ENCODE peak calls at places on chromosomes 1 and 21, in five cellular contexts. One of them, this sample, is unnamed.

GRCh38 chr1:107147813-107148212 is 7.0 kb downstream of the NTNG1 start:
- DNase-seq in AG09319: no peak
- DNase-seq in AG04450: no peak
- DNase-seq in right atrium auricular region: no peak
- DNase-seq in glutamatergic neuron: no peak
- DNase-seq in this sample: no peak

GRCh38 chr1:116228501-116228900 is 117.3 kb downstream of the MAB21L3 start:
- DNase-seq in AG04450: no peak
- DNase-seq in right atrium auricular region: no peak
- DNase-seq in glutamatergic neuron: no peak
- DNase-seq in AG09319: no peak
- DNase-seq in this sample: no peak

GRCh38 chr1:44849575-44850132 is 6.6 kb upstream of the PTCH2 start:
- DNase-seq in right atrium auricular region: no peak
- DNase-seq in AG04450: no peak
- DNase-seq in AG09319: no peak
- DNase-seq in glutamatergic neuron: no peak
- DNase-seq in this sample: no peak

GRCh38 chr1:78426398-78426797 is 64.4 kb upstream of the PTGFR start:
- DNase-seq in AG04450: no peak
- DNase-seq in AG09319: no peak
- DNase-seq in right atrium auricular region: no peak
- DNase-seq in glutamatergic neuron: no peak
- DNase-seq in this sample: no peak

GRCh38 chr1:46479744-46480350 is 9.8 kb upstream of the DMBX1 start:
- DNase-seq in AG09319: no peak
- DNase-seq in glutamatergic neuron: no peak
- DNase-seq in AG04450: no peak
- DNase-seq in right atrium auricular region: no peak
- DNase-seq in this sample: no peak

GRCh38 chr1:5637171-5637570 is 355.1 kb downstream of the NPHP4 start:
- DNase-seq in glutamatergic neuron: no peak
- DNase-seq in AG04450: no peak
- DNase-seq in right atrium auricular region: no peak
- DNase-seq in AG09319: no peak
- DNase-seq in this sample: no peak

GRCh38 chr21:34885125-34885524 is 164.0 kb downstream of the RUNX1 start:
- DNase-seq in AG09319: no peak
- DNase-seq in glutamatergic neuron: no peak
- DNase-seq in AG04450: no peak
- DNase-seq in right atrium auricular region: no peak
- DNase-seq in this sample: peak; percentile 65

GRCh38 chr1:103496014-103496635 is 29.4 kb upstream of the RNPC3 start:
- DNase-seq in AG04450: no peak
- DNase-seq in AG09319: peak; percentile 5
- DNase-seq in right atrium auricular region: no peak
- DNase-seq in glutamatergic neuron: no peak
- DNase-seq in this sample: no peak

GRCh38 chr1:220462756-220463155 is 65.2 kb upstream of the MARK1 start:
- DNase-seq in glutamatergic neuron: peak; percentile 77
- DNase-seq in AG04450: no peak
- DNase-seq in AG09319: no peak
- DNase-seq in right atrium auricular region: no peak
- DNase-seq in this sample: no peak

GRCh38 chr1:192929606-192930005 is 120.8 kb downstream of the RGS2 start:
- DNase-seq in right atrium auricular region: no peak
- DNase-seq in glutamatergic neuron: no peak
- DNase-seq in AG04450: no peak
- DNase-seq in AG09319: no peak
- DNase-seq in this sample: no peak

GRCh38 chr1:236853916-236854601 is 59.0 kb downstream of the MTR start:
- DNase-seq in AG09319: no peak
- DNase-seq in AG04450: no peak
- DNase-seq in right atrium auricular region: no peak
- DNase-seq in glutamatergic neuron: no peak
- DNase-seq in this sample: no peak

DNA sequence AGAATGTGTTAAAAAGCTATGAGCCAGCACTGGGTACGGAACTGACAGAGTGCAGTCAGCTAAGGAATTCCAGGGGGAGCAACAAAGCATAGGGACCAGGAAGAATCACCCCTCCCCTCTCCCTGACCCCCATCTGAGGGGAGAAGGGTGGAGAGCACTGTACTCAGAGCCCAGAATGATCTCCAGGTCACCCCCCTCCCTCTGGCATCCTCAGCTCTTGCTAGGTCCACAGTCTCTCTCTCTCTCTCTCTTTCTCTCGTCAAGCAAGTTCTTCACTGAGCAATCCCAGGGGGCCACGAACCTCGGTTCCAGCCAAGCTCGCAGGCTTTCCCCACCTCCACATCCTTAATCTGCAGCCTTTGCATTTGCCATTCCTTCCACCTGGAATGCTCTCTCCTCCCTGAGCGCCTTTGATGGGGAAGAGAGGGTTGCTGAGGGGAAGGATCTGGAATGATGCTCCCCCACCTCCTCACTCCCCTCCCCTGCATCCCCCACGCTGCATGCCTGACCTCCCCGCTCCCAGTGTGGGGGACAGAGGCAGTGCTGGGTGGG is 6.7 kb upstream of the WASF2 start:
- DNase-seq in AG09319: no peak
- DNase-seq in AG04450: no peak
- DNase-seq in right atrium auricular region: no peak
- DNase-seq in glutamatergic neuron: peak; percentile 58
- DNase-seq in this sample: no peak
- TF ChIP-seq CTCF in AG09319: peak; percentile 35
- TF ChIP-seq CTCF in AG04450: peak; percentile 64
- TF ChIP-seq CTCF in right atrium auricular region: no peak
- TF ChIP-seq CTCF in glutamatergic neuron: no peak
- TF ChIP-seq CTCF in this sample: no peak

DNA sequence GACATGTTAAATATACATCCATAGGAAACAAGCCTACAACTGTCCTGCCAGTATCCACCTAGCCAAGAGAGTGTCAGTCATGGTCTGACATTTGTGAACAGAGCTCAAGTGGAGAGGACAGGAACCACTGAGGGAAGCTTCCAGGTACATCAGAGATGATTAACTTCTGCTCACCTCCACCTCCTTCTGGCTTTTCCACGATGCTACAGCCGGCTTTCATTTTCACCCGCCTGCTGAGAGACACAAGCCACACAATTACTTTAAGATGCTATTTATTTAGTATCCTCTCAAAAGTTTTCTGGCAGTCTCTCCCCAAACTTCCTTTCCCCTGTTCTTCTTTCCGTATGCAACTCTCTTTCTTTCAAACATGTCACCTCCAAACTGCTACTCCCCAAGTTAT is 2.1 kb downstream of the ETV3 start:
- DNase-seq in AG09319: no peak
- DNase-seq in right atrium auricular region: no peak
- DNase-seq in AG04450: no peak
- DNase-seq in glutamatergic neuron: no peak
- DNase-seq in this sample: no peak
- TF ChIP-seq CTCF in AG09319: no peak
- TF ChIP-seq CTCF in right atrium auricular region: no peak
- TF ChIP-seq CTCF in AG04450: no peak
- TF ChIP-seq CTCF in glutamatergic neuron: no peak
- TF ChIP-seq CTCF in this sample: no peak

GRCh38 chr1:52929019-52929418 is 1.9 kb downstream of the SCP2 start:
- DNase-seq in glutamatergic neuron: no peak
- DNase-seq in AG04450: no peak
- DNase-seq in AG09319: no peak
- DNase-seq in right atrium auricular region: no peak
- DNase-seq in this sample: no peak

GRCh38 chr1:52928083-52928404 is 968 bp downstream of the SCP2 start:
- DNase-seq in AG04450: no peak
- DNase-seq in AG09319: no peak
- DNase-seq in right atrium auricular region: no peak
- DNase-seq in glutamatergic neuron: no peak
- DNase-seq in this sample: no peak

GRCh38 chr1:52926864-52927218 is 235 bp upstream of the SCP2 start:
- DNase-seq in AG09319: no peak
- DNase-seq in glutamatergic neuron: no peak
- DNase-seq in AG04450: no peak
- DNase-seq in right atrium auricular region: no peak
- DNase-seq in this sample: no peak

GRCh38 chr1:52925571-52926005 is 1.5 kb upstream of the SCP2 start:
- DNase-seq in AG09319: no peak
- DNase-seq in right atrium auricular region: no peak
- DNase-seq in glutamatergic neuron: no peak
- DNase-seq in AG04450: no peak
- DNase-seq in this sample: no peak

DNA sequence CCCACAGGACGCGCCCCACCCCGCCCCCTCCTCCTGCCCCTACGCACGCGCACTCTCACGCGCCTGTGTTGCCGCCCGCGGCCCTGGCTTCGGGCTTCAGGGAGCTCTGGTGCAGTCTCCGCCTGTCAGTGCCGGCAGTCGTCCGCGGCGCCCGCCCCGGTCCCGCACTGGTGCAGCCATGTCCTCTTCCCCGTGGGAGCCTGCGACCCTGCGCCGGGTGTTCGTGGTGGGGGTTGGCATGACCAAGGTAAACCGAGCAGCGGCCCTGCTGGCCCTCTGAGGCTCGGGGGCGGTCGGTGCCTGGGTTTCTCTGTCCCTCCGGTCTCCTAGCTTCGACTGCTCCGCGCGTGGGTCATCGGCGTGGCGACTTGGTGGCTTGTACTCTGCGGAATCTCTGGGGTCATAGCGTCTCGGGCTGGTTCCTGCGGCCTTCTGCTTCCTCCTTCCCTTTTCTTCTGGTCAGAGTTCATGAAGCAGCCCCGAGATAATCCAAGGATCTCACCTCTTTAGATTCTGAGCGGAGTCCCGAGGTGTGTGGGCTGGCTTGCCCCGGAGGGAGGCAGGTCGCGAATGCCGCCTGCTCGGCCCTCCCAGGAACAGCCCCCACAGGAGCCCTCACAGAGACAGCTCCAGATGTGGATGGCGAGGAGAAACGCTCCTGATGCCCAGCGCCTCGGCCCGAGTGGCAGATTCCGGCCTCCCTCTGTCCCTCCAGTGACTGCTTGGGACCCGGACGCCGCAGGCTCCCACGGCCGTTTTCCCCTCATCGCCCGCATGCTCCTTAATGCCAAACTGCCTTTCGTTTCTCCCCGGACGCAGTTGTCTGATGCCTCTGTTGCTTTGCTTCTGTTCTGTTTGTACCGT is at the start of gene SCP2:
- DNase-seq in AG09319: no peak
- DNase-seq in right atrium auricular region: peak; percentile 84
- DNase-seq in glutamatergic neuron: peak; percentile 80
- DNase-seq in AG04450: peak; percentile 32
- DNase-seq in this sample: no peak
- TF ChIP-seq CTCF in AG09319: no peak
- TF ChIP-seq CTCF in right atrium auricular region: no peak
- TF ChIP-seq CTCF in glutamatergic neuron: no peak
- TF ChIP-seq CTCF in AG04450: no peak
- TF ChIP-seq CTCF in this sample: no peak

GRCh38 chr1:226403522-226404034 is 4.3 kb downstream of the PARP1 start:
- DNase-seq in glutamatergic neuron: peak; percentile 36
- DNase-seq in right atrium auricular region: no peak
- DNase-seq in AG09319: no peak
- DNase-seq in AG04450: no peak
- DNase-seq in this sample: no peak
- TF ChIP-seq CTCF in glutamatergic neuron: peak; percentile 76
- TF ChIP-seq CTCF in right atrium auricular region: peak; percentile 26
- TF ChIP-seq CTCF in AG09319: peak; percentile 27
- TF ChIP-seq CTCF in AG04450: peak; percentile 38
- TF ChIP-seq CTCF in this sample: no peak

DNA sequence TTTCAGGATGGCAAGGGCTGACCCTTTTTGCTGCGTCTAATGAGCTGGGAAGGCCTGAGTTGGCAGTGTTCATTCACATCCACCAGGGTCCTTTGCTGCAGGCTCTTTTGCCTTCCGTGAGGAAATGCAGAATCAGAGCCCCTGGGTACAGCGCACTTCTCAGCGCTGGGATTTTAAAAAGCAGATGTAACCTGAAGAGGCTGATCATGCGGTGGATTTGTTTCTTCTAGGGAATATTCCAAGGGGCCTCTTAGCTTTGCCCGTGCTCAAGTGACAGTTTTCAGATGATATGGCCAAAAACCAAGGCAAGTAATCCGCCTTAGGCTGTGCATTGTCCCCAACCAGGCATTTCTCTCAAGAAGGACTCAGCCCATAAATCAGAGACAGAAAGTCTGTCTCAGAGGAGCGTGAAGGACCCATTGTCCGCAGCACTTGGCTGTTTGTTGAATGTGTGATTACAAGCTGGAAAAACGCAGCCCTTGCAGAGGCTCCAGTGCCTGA is 237.6 kb downstream of the PTPRC start:
- DNase-seq in AG09319: no peak
- DNase-seq in glutamatergic neuron: peak; percentile 18
- DNase-seq in AG04450: no peak
- DNase-seq in right atrium auricular region: no peak
- DNase-seq in this sample: no peak
- TF ChIP-seq CTCF in AG09319: no peak
- TF ChIP-seq CTCF in glutamatergic neuron: no peak
- TF ChIP-seq CTCF in AG04450: no peak
- TF ChIP-seq CTCF in right atrium auricular region: no peak
- TF ChIP-seq CTCF in this sample: no peak

GRCh38 chr21:30269803-30270530 is 12.8 kb downstream of the KRTAP24-1 start:
- DNase-seq in AG09319: no peak
- DNase-seq in AG04450: no peak
- DNase-seq in right atrium auricular region: no peak
- DNase-seq in glutamatergic neuron: no peak
- DNase-seq in this sample: no peak

GRCh38 chr21:30268608-30269197 is 14.0 kb downstream of the KRTAP24-1 start:
- DNase-seq in AG09319: no peak
- DNase-seq in glutamatergic neuron: no peak
- DNase-seq in AG04450: no peak
- DNase-seq in right atrium auricular region: no peak
- DNase-seq in this sample: no peak
- TF ChIP-seq CTCF in AG09319: no peak
- TF ChIP-seq CTCF in glutamatergic neuron: peak; percentile 40
- TF ChIP-seq CTCF in AG04450: no peak
- TF ChIP-seq CTCF in right atrium auricular region: no peak
- TF ChIP-seq CTCF in this sample: no peak

GRCh38 chr1:197224160-197224559 is 43.9 kb upstream of the CRB1 start:
- DNase-seq in AG09319: no peak
- DNase-seq in glutamatergic neuron: no peak
- DNase-seq in right atrium auricular region: no peak
- DNase-seq in AG04450: no peak
- DNase-seq in this sample: no peak
- TF ChIP-seq CTCF in AG09319: peak; percentile 20
- TF ChIP-seq CTCF in glutamatergic neuron: no peak
- TF ChIP-seq CTCF in right atrium auricular region: peak; percentile 50
- TF ChIP-seq CTCF in AG04450: peak; percentile 33
- TF ChIP-seq CTCF in this sample: no peak